ENCODE peak calls at places on chromosomes 2 and 18, in nine cellular contexts. A is body of pancreas; U is stomach; P is right cardiac atrium; R is GM23338; B is CD8-positive, alpha-beta T cell; Z is colonic mucosa; C is fibroblast of lung; E is kidney. N is an unnamed sample.

GRCh38 chr18:49561377-49562193 is at the start of gene LIPG:
- DNase-seq in P (no peak), E (peak), B (no peak), A (peak), R (peak), U (peak), C (peak), Z (peak), N (no peak)

GRCh38 chr18:57698571-57699276 is 77.1 kb upstream of the NARS1 start:
- DNase-seq in A (no peak), E (no peak), C (peak), B (no peak), R (no peak), Z (no peak), U (no peak), P (no peak), N (no peak)

GRCh38 chr2:17747684-17748452 is 5.7 kb downstream of the SMC6 start:
- DNase-seq in A (no peak), E (no peak), P (no peak), B (no peak), U (no peak), R (peak), C (no peak), Z (no peak), N (no peak)

GRCh38 chr2:221104391-221104811 is 467.7 kb downstream of the EPHA4 start:
- DNase-seq in A (peak), R (peak), P (peak), Z (peak), U (peak), E (peak), B (no peak), C (peak), N (peak)

GRCh38 chr2:172480301-172481218 is 53.2 kb downstream of the ITGA6 start:
- DNase-seq in A (no peak), U (no peak), R (no peak), B (no peak), C (peak), Z (no peak), E (peak), P (peak), N (peak)

GRCh38 chr2:3696542-3696941 is 6.8 kb upstream of the DCDC2C start:
- DNase-seq in Z (no peak), C (no peak), P (no peak), E (no peak), A (no peak), R (no peak), B (no peak), U (no peak), N (no peak)

GRCh38 chr2:19559596-19560240 is 201.3 kb upstream of the OSR1 start:
- DNase-seq in R (no peak), A (no peak), U (no peak), Z (peak), P (no peak), C (no peak), E (no peak), B (no peak), N (no peak)

GRCh38 chr2:67400560-67401464 is 3.7 kb downstream of the ETAA1 start:
- DNase-seq in P (no peak), R (no peak), Z (no peak), U (no peak), A (no peak), C (peak), E (no peak), B (no peak), N (no peak)

GRCh38 chr2:12050381-12050780 is 303.9 kb downstream of the LPIN1 start:
- DNase-seq in A (peak), E (no peak), P (no peak), B (no peak), U (no peak), R (no peak), C (peak), Z (no peak), N (no peak)

GRCh38 chr2:144389151-144389929 is 130.6 kb downstream of the ZEB2 start:
- DNase-seq in Z (peak), B (no peak), U (peak), R (peak), A (peak), C (no peak), P (peak), E (peak), N (no peak)

GRCh38 chr2:224393145-224393544 is 8.8 kb downstream of the FAM124B start:
- DNase-seq in B (no peak), Z (no peak), C (no peak), P (no peak), R (no peak), A (no peak), U (no peak), E (no peak), N (no peak)

GRCh38 chr2:61255580-61256437 is 93.8 kb downstream of the C2orf74 start:
- DNase-seq in R (no peak), B (no peak), U (no peak), A (no peak), P (no peak), Z (no peak), C (peak), E (no peak), N (no peak)

GRCh38 chr2:189609423-189609816 is 28.8 kb upstream of the SLC40A1 start:
- DNase-seq in B (no peak), C (peak), A (no peak), E (no peak), Z (no peak), U (no peak), R (no peak), P (no peak), N (no peak)

GRCh38 chr2:131577812-131578211 is 50.1 kb downstream of the CCDC74A start:
- DNase-seq in Z (no peak), C (no peak), P (no peak), A (no peak), B (no peak), U (no peak), E (no peak), R (no peak), N (no peak)
- H3K27ac ChIP-seq in Z (no peak), C (no peak), P (no peak), A (no peak), B (no peak), U (no peak), E (no peak), R (no peak), N (no peak)

GRCh38 chr18:51279367-51279984 is 82.0 kb upstream of the MEX3C start:
- DNase-seq in E (no peak), P (no peak), Z (no peak), A (no peak), U (no peak), B (no peak), R (no peak), C (no peak), N (no peak)
- H3K4me3 ChIP-seq in E (no peak), P (no peak), Z (no peak), A (no peak), U (no peak), B (no peak), R (no peak), C (no peak), N (no peak)

GRCh38 chr2:101766871-101767739 is 69.6 kb downstream of the MAP4K4 start:
- DNase-seq in A (no peak), E (no peak), C (peak), R (peak), P (no peak), Z (no peak), U (no peak), B (no peak), N (no peak)
- H3K27ac ChIP-seq in A (no peak), E (peak), C (peak), R (peak), P (peak), Z (peak), U (peak), B (no peak), N (peak)

GRCh38 chr2:119315241-119315925 is 51.3 kb downstream of the C2orf76 start:
- DNase-seq in B (no peak), C (no peak), Z (no peak), P (no peak), U (no peak), E (no peak), A (no peak), R (no peak), N (no peak)

GRCh38 chr2:119308793-119309330 is 57.8 kb downstream of the C2orf76 start:
- DNase-seq in U (no peak), B (no peak), E (no peak), Z (no peak), C (no peak), A (no peak), P (no peak), R (no peak), N (no peak)

GRCh38 chr2:119311831-119312230 is 54.8 kb downstream of the C2orf76 start:
- DNase-seq in U (no peak), A (no peak), E (no peak), R (no peak), P (no peak), B (no peak), Z (no peak), C (no peak), N (no peak)

GRCh38 chr2:119307419-119308140 is 59.1 kb downstream of the C2orf76 start:
- DNase-seq in E (no peak), B (no peak), U (no peak), Z (no peak), A (no peak), C (no peak), R (peak), P (no peak), N (no peak)

GRCh38 chr2:119311371-119311770 is 55.3 kb downstream of the C2orf76 start:
- DNase-seq in C (no peak), Z (no peak), R (peak), P (no peak), A (no peak), E (no peak), U (no peak), B (no peak), N (no peak)
- H3K4me3 ChIP-seq in C (no peak), Z (no peak), R (no peak), P (no peak), A (no peak), E (no peak), U (no peak), B (no peak), N (no peak)

GRCh38 chr18:48039769-48040215 is 109.3 kb upstream of the SMAD2 start:
- DNase-seq in C (no peak), Z (no peak), E (peak), R (no peak), B (no peak), A (no peak), P (peak), U (no peak), N (no peak)
- H3K27ac ChIP-seq in C (no peak), Z (no peak), E (no peak), R (no peak), B (no peak), A (no peak), P (no peak), U (no peak), N (no peak)

GRCh38 chr18:79935499-79935898 is 16.0 kb downstream of the SLC66A2 start:
- DNase-seq in R (no peak), C (no peak), U (no peak), A (no peak), Z (peak), P (no peak), B (no peak), E (peak), N (no peak)

GRCh38 chr18:79936641-79937040 is 14.8 kb downstream of the SLC66A2 start:
- DNase-seq in Z (peak), C (no peak), E (peak), A (no peak), B (no peak), R (no peak), U (no peak), P (no peak), N (no peak)

GRCh38 chr18:79935098-79935480 is 16.4 kb downstream of the SLC66A2 start:
- DNase-seq in R (no peak), E (peak), C (no peak), U (no peak), A (no peak), Z (peak), P (no peak), B (no peak), N (no peak)

GRCh38 chr18:79937103-79937860 is 14.2 kb downstream of the SLC66A2 start:
- DNase-seq in A (no peak), C (no peak), U (no peak), R (no peak), Z (peak), B (no peak), E (peak), P (no peak), N (no peak)

DNA sequence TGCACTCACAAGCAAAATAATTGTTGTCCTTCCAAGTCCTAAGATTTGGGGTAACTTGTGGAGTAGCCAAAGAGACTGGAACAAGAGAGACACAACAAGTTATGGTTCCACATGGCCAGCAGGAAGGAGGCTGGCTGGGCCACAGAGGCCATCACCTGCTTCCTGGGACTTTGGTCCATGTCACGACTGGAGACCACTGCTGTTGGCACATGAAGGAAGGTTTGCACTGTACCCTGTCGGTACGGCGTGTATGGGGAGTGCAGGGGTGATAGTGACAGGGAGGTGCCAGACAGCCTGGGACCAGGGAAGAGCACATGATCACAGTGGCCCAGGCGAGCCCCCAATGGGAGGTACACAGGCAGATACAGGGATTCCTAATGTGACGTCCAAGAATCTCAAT is 15.5 kb downstream of the SLC66A2 start:
- DNase-seq in A (no peak), C (no peak), U (no peak), E (peak), R (no peak), Z (peak), P (no peak), B (no peak), N (no peak)
- H3K4me3 ChIP-seq in A (no peak), C (no peak), U (no peak), E (no peak), R (no peak), Z (no peak), P (no peak), B (no peak), N (no peak)

N was measured in left ventricle myocardium inferior.